ENCODE peak calls at places on chromosomes 1 and 21, in eight cellular contexts. B is cardiac muscle cell, Z is MM.1S, H is brain microvascular endothelial cell, W is cardiac fibroblast, K is fibroblast of lung, D is stomach, T is epithelial cell of proximal tubule. A is an unnamed sample.

GRCh38 chr1:93851327-93851712 is 27.7 kb downstream of the DNTTIP2 start:
- DNase-seq in B (no peak), Z (no peak), H (no peak), W (no peak), K (no peak), D (no peak), T (no peak), A (no peak)

GRCh38 chr1:58922302-58923089 is 138.6 kb upstream of the JUN start:
- DNase-seq in B (peak), Z (peak), H (no peak), W (peak), K (peak), D (peak), T (peak), A (peak)

GRCh38 chr1:47726496-47726855 is 270.7 kb downstream of the TRABD2B start:
- DNase-seq in B (no peak), Z (no peak), H (no peak), W (no peak), K (no peak), D (no peak), T (no peak), A (no peak)

GRCh38 chr1:15966956-15967344 is 9.0 kb downstream of the ZBTB17 start:
- DNase-seq in B (no peak), Z (no peak), H (no peak), W (no peak), K (no peak), D (no peak), T (no peak), A (no peak)

GRCh38 chr1:151472852-151473731 is 13.8 kb upstream of the POGZ start:
- DNase-seq in B (peak), Z (no peak), H (peak), W (peak), K (peak), D (peak), T (no peak), A (peak)

GRCh38 chr1:24759492-24759891 is 14.2 kb downstream of the CLIC4 start:
- DNase-seq in B (no peak), Z (no peak), H (no peak), W (peak), K (no peak), D (no peak), T (no peak), A (no peak)

GRCh38 chr21:15788847-15789548 is 59.2 kb downstream of the USP25 start:
- DNase-seq in B (no peak), Z (no peak), H (no peak), W (peak), K (peak), D (no peak), T (no peak), A (no peak)

GRCh38 chr1:41955461-41956159 is 36.9 kb upstream of the HIVEP3 start:
- DNase-seq in B (no peak), Z (peak), H (peak), W (peak), K (peak), D (no peak), T (peak), A (peak)

GRCh38 chr1:56645663-56646330 is 683 bp downstream of the PRKAA2 start:
- DNase-seq in B (peak), Z (no peak), H (no peak), W (no peak), K (peak), D (peak), T (no peak), A (no peak)

GRCh38 chr1:43331688-43332087 is 5.9 kb upstream of the MPL start:
- DNase-seq in B (no peak), Z (no peak), H (no peak), W (no peak), K (no peak), D (no peak), T (no peak), A (no peak)

GRCh38 chr1:7576946-7577657 is 194.0 kb upstream of the VAMP3 start:
- DNase-seq in B (peak), Z (no peak), H (peak), W (no peak), K (peak), D (no peak), T (no peak), A (no peak)

GRCh38 chr1:242147096-242147976 is 148.4 kb upstream of the MAP1LC3C start:
- DNase-seq in B (no peak), Z (no peak), H (peak), W (peak), K (peak), D (no peak), T (peak), A (peak)

GRCh38 chr1:185400057-185400456 is 83.0 kb upstream of the IVNS1ABP start:
- DNase-seq in B (no peak), Z (no peak), H (peak), W (peak), K (peak), D (no peak), T (no peak), A (no peak)

GRCh38 chr21:40053007-40053406 is 185.8 kb downstream of the PCP4 start:
- DNase-seq in B (no peak), Z (no peak), H (no peak), W (no peak), K (no peak), D (no peak), T (no peak), A (no peak)

GRCh38 chr1:68111804-68112436 is 61.5 kb upstream of the DIRAS3 start:
- DNase-seq in B (peak), Z (peak), H (peak), W (peak), K (peak), D (peak), T (no peak), A (no peak)

GRCh38 chr21:42614391-42614790 is 39.0 kb upstream of the PDE9A start:
- DNase-seq in B (no peak), Z (no peak), H (no peak), W (no peak), K (no peak), D (no peak), T (no peak), A (no peak)

GRCh38 chr1:9653783-9654517 is 2.4 kb downstream of the PIK3CD start:
- DNase-seq in B (no peak), Z (no peak), H (no peak), W (no peak), K (no peak), D (no peak), T (no peak), A (peak)

GRCh38 chr1:44985747-44986359 is 542 bp downstream of the EIF2B3 start:
- DNase-seq in B (no peak), Z (no peak), H (no peak), W (peak), K (no peak), D (no peak), T (no peak), A (no peak)

GRCh38 chr1:234975122-234975940 is 153.3 kb downstream of the TOMM20 start:
- DNase-seq in B (no peak), Z (no peak), H (peak), W (peak), K (peak), D (no peak), T (peak), A (peak)

GRCh38 chr1:64965239-64966157 is 851 bp downstream of the JAK1 start:
- DNase-seq in B (no peak), Z (peak), H (peak), W (peak), K (peak), D (peak), T (no peak), A (peak)

GRCh38 chr1:209621329-209621728 is 30.9 kb downstream of the LAMB3 start:
- DNase-seq in B (no peak), Z (no peak), H (no peak), W (no peak), K (no peak), D (no peak), T (no peak), A (no peak)

GRCh38 chr1:221698579-221699349 is 43.1 kb downstream of the DUSP10 start:
- DNase-seq in B (no peak), Z (no peak), H (no peak), W (peak), K (no peak), D (no peak), T (no peak), A (no peak)

GRCh38 chr1:228304766-228305395 is 97.0 kb downstream of the OBSCN start:
- DNase-seq in B (no peak), Z (no peak), H (no peak), W (no peak), K (no peak), D (peak), T (no peak), A (no peak)

GRCh38 chr1:205920159-205920558 is 23.1 kb downstream of the SLC26A9 start:
- DNase-seq in B (peak), Z (no peak), H (peak), W (peak), K (peak), D (peak), T (no peak), A (no peak)

GRCh38 chr1:169041371-169041770 is 65.1 kb upstream of the ATP1B1 start:
- DNase-seq in B (no peak), Z (no peak), H (no peak), W (no peak), K (no peak), D (no peak), T (no peak), A (no peak)

GRCh38 chr1:36207339-36207738 is 16.9 kb upstream of the THRAP3 start:
- DNase-seq in B (no peak), Z (peak), H (peak), W (peak), K (peak), D (peak), T (no peak), A (peak)

GRCh38 chr1:36752431-36752830 is 269.7 kb upstream of the CSF3R start:
- DNase-seq in B (no peak), Z (no peak), H (no peak), W (no peak), K (no peak), D (no peak), T (no peak), A (no peak)

GRCh38 chr1:208238710-208239517 is 5.3 kb downstream of the PLXNA2 start:
- DNase-seq in B (peak), Z (peak), H (peak), W (peak), K (peak), D (no peak), T (no peak), A (peak)

GRCh38 chr1:2137257-2138121 is 57.1 kb downstream of the FAAP20 start:
- DNase-seq in B (no peak), Z (no peak), H (no peak), W (no peak), K (no peak), D (no peak), T (no peak), A (no peak)

GRCh38 chr1:230877139-230877923 is 9.0 kb upstream of the C1orf198 start:
- DNase-seq in B (no peak), Z (no peak), H (peak), W (peak), K (peak), D (no peak), T (no peak), A (no peak)

GRCh38 chr1:201850053-201850397 is 21.1 kb downstream of the IPO9 start:
- DNase-seq in B (no peak), Z (no peak), H (peak), W (peak), K (peak), D (no peak), T (peak), A (no peak)

GRCh38 chr1:52403566-52404115 is 582 bp downstream of the ORC1 start:
- DNase-seq in B (no peak), Z (peak), H (peak), W (peak), K (peak), D (no peak), T (peak), A (peak)

GRCh38 chr21:43211085-43212071 is 42.6 kb downstream of the CRYAA start:
- DNase-seq in B (peak), Z (no peak), H (no peak), W (no peak), K (no peak), D (peak), T (no peak), A (peak)

GRCh38 chr1:110069302-110070281 is 880 bp downstream of the ALX3 start:
- DNase-seq in B (peak), Z (no peak), H (no peak), W (no peak), K (no peak), D (no peak), T (no peak), A (no peak)

GRCh38 chr1:110068646-110069301 is 1.7 kb downstream of the ALX3 start:
- DNase-seq in B (peak), Z (no peak), H (no peak), W (no peak), K (no peak), D (no peak), T (no peak), A (no peak)

GRCh38 chr1:110067429-110067956 is 3.0 kb downstream of the ALX3 start:
- DNase-seq in B (peak), Z (no peak), H (no peak), W (no peak), K (no peak), D (no peak), T (no peak), A (no peak)

GRCh38 chr1:110065841-110066240 is 4.6 kb downstream of the ALX3 start:
- DNase-seq in B (no peak), Z (no peak), H (no peak), W (no peak), K (no peak), D (no peak), T (no peak), A (no peak)

GRCh38 chr1:110067957-110068645 is 2.4 kb downstream of the ALX3 start:
- DNase-seq in B (peak), Z (no peak), H (no peak), W (no peak), K (peak), D (no peak), T (no peak), A (no peak)
- H3K4me3 ChIP-seq in B (no peak), Z (no peak), H (no peak), W (no peak), K (no peak), D (no peak), T (no peak), A (no peak)

DNA sequence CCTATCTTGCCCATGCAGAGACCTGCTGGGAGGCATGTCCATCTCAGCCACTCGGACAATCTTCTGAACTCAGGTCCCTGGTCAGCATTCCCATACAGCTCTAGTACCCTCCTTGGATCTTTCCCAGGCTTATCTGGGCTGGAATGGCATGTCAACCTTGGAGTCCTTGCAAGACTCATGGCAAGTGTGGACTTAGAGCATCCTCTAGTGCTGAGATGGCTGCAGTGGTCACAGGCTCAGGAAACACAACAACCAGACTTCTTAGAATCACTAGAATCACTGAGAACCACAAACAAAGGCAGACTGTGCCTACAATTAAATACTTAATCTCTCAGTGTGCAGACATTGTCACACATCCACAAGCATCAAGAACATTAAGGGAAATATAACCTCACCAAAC is 73.1 kb upstream of the TSHB start:
- DNase-seq in B (peak), Z (peak), H (peak), W (peak), K (peak), D (no peak), T (peak), A (peak)
- TF ChIP-seq CTCF in B (peak), Z (peak), H (peak), W (peak), K (peak), D (no peak), T (peak), A (peak)

DNA sequence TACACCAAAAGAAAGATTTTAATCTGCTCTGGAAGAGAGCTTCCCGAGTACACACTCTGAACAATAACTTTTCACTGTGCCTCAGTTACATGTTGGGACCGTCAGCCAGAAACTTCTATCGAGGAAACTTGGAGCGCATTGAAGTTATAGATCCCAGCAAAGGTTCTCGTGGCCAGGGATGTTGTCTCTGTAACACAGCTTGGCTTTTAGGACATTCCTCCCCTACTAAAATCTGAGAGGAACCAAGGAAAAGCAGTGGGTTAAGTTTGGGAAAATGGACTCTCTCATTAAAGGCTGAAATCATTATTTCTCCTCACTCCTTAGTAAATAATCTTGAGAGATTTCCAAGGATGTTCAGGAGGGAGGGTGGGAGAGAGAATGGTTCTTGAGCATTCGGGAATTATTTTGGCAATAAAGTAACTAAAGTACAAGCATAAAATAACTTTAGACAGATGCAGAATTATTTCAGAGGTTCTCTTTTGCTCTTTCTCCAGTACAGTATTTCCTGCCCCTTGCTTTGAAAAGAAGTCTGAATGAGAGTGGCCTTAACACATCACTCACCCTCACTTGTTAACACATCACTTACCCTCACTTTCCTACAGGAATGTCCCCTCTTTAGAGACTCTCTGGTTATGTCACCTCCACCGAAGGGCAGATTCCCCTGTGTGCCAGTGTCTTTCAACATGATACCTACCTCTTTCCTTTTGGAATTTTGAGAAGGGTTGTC is 1.8 kb upstream of the NFIA start:
- DNase-seq in B (peak), Z (no peak), H (no peak), W (no peak), K (no peak), D (no peak), T (no peak), A (no peak)
- H3K4me3 ChIP-seq in B (peak), Z (no peak), H (no peak), W (no peak), K (peak), D (peak), T (peak), A (no peak)

GRCh38 chr1:150154143-150154542 is 4.4 kb downstream of the PLEKHO1 start:
- DNase-seq in B (no peak), Z (no peak), H (no peak), W (no peak), K (no peak), D (no peak), T (no peak), A (no peak)

GRCh38 chr1:150159550-150159949 is 9.8 kb downstream of the PLEKHO1 start:
- DNase-seq in B (no peak), Z (no peak), H (no peak), W (no peak), K (no peak), D (no peak), T (no peak), A (peak)

GRCh38 chr1:150160964-150161626 is 11.4 kb downstream of the PLEKHO1 start:
- DNase-seq in B (no peak), Z (peak), H (no peak), W (peak), K (no peak), D (no peak), T (no peak), A (peak)

GRCh38 chr1:150155413-150156071 is 5.8 kb downstream of the PLEKHO1 start:
- DNase-seq in B (no peak), Z (no peak), H (no peak), W (no peak), K (no peak), D (no peak), T (no peak), A (no peak)

GRCh38 chr1:150156868-150157603 is 7.3 kb downstream of the PLEKHO1 start:
- DNase-seq in B (no peak), Z (no peak), H (no peak), W (peak), K (no peak), D (no peak), T (no peak), A (no peak)
- TF ChIP-seq CTCF in B (no peak), Z (no peak), H (no peak), W (no peak), K (no peak), D (no peak), T (no peak), A (no peak)

GRCh38 chr1:218030846-218031245 is 254.2 kb upstream of the RRP15 start:
- DNase-seq in B (no peak), Z (no peak), H (no peak), W (no peak), K (no peak), D (no peak), T (no peak), A (no peak)

GRCh38 chr1:218034464-218034863 is 250.6 kb upstream of the RRP15 start:
- DNase-seq in B (no peak), Z (no peak), H (no peak), W (no peak), K (no peak), D (no peak), T (no peak), A (no peak)
- H3K4me3 ChIP-seq in B (no peak), Z (no peak), H (no peak), W (no peak), K (no peak), D (no peak), T (no peak), A (no peak)